ENCODE peak calls at places on chromosomes 5 and 9, in four cellular contexts. One of them, this sample, is unnamed.

GRCh38 chr9:81584099-81584498 is 105.2 kb downstream of the TLE1 start:
- DNase-seq in GM12878: no peak
- DNase-seq in HL-60: no peak
- DNase-seq in K562: no peak
- DNase-seq in this sample: no peak

GRCh38 chr9:87278971-87279731 is 218.5 kb upstream of the DAPK1 start:
- DNase-seq in K562: no peak
- DNase-seq in HL-60: no peak
- DNase-seq in GM12878: no peak
- DNase-seq in this sample: no peak

GRCh38 chr9:125650271-125650737 is 56.7 kb downstream of the MAPKAP1 start:
- DNase-seq in HL-60: peak
- DNase-seq in GM12878: peak
- DNase-seq in K562: no peak
- DNase-seq in this sample: peak

GRCh38 chr5:2475902-2476301 is 275.6 kb downstream of the IRX2 start:
- DNase-seq in HL-60: no peak
- DNase-seq in GM12878: no peak
- DNase-seq in K562: no peak
- DNase-seq in this sample: no peak

GRCh38 chr5:153445875-153446567 is 44.4 kb upstream of the GRIA1 start:
- DNase-seq in GM12878: no peak
- DNase-seq in K562: no peak
- DNase-seq in HL-60: no peak
- DNase-seq in this sample: no peak

GRCh38 chr5:125609011-125609410 is 814.2 kb upstream of the GRAMD2B start:
- DNase-seq in GM12878: no peak
- DNase-seq in HL-60: no peak
- DNase-seq in K562: no peak
- DNase-seq in this sample: no peak

GRCh38 chr5:1292846-1293415 is 1.9 kb downstream of the TERT start:
- DNase-seq in HL-60: no peak
- DNase-seq in GM12878: no peak
- DNase-seq in K562: no peak
- DNase-seq in this sample: no peak

GRCh38 chr5:621341-621761 is 9.2 kb downstream of the CEP72 start:
- DNase-seq in K562: no peak
- DNase-seq in HL-60: no peak
- DNase-seq in GM12878: no peak
- DNase-seq in this sample: no peak

GRCh38 chr9:79060726-79061125 is 511.0 kb upstream of the TLE4 start:
- DNase-seq in K562: no peak
- DNase-seq in GM12878: no peak
- DNase-seq in HL-60: no peak
- DNase-seq in this sample: no peak

GRCh38 chr5:171808951-171809350 is 23.3 kb downstream of the SMIM23 start:
- DNase-seq in GM12878: no peak
- DNase-seq in HL-60: no peak
- DNase-seq in K562: no peak
- DNase-seq in this sample: no peak

GRCh38 chr5:134846641-134846960 is 833 bp downstream of the C5orf24 start:
- DNase-seq in HL-60: no peak
- DNase-seq in GM12878: no peak
- DNase-seq in K562: peak
- DNase-seq in this sample: no peak

GRCh38 chr9:107295995-107296394 is 12.9 kb downstream of the RAD23B start:
- DNase-seq in HL-60: no peak
- DNase-seq in K562: no peak
- DNase-seq in GM12878: no peak
- DNase-seq in this sample: no peak

GRCh38 chr5:135706893-135707292 is 127.6 kb upstream of the SLC25A48 start:
- DNase-seq in HL-60: no peak
- DNase-seq in K562: no peak
- DNase-seq in GM12878: no peak
- DNase-seq in this sample: no peak

GRCh38 chr5:43711496-43711895 is 108.5 kb downstream of the NNT start:
- DNase-seq in GM12878: no peak
- DNase-seq in HL-60: no peak
- DNase-seq in K562: no peak
- DNase-seq in this sample: no peak
- TF ChIP-seq SPI1 in GM12878: no peak
- TF ChIP-seq SPI1 in HL-60: no peak
- TF ChIP-seq SPI1 in K562: no peak
- TF ChIP-seq SPI1 in this sample: no peak

GRCh38 chr5:142215915-142216681 is 107.5 kb downstream of the NDFIP1 start:
- DNase-seq in K562: no peak
- DNase-seq in HL-60: no peak
- DNase-seq in GM12878: no peak
- DNase-seq in this sample: no peak
- TF ChIP-seq POLR2AphosphoS5 in K562: no peak
- TF ChIP-seq POLR2AphosphoS5 in HL-60: no peak
- TF ChIP-seq POLR2AphosphoS5 in GM12878: no peak
- TF ChIP-seq POLR2AphosphoS5 in this sample: no peak

DNA sequence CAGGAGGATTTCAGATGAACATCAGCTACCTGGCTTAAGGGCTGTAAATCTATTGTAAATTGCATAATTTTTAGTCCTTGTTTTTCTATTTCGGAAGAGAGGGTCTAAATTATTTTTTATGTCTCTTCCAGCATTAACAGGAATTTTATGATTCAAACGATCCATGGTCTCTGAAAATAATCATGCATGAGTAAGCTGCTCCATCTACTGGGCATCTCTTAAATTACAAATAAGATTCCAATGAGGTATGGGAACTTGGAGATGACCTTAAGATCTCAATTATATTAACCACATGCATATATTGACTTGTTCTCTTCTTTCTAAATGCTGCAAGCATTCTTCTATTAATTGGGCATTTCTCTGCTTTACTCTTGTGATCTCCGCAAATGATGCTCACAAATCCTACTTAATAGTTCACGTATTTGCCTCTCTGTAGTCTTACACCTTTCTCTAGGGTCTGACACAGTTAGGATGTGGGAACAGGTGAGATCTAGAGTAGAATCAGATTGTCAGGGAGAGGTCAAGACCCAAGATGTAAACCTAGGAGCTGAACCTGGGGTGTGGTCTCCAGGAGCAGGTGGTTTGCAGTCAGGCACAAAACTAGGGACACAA is 86.9 kb downstream of the NUDT12 start:
- DNase-seq in HL-60: no peak
- DNase-seq in K562: peak
- DNase-seq in GM12878: no peak
- DNase-seq in this sample: no peak
- TF ChIP-seq SPI1 in HL-60: no peak
- TF ChIP-seq SPI1 in K562: no peak
- TF ChIP-seq SPI1 in GM12878: no peak
- TF ChIP-seq SPI1 in this sample: no peak

DNA sequence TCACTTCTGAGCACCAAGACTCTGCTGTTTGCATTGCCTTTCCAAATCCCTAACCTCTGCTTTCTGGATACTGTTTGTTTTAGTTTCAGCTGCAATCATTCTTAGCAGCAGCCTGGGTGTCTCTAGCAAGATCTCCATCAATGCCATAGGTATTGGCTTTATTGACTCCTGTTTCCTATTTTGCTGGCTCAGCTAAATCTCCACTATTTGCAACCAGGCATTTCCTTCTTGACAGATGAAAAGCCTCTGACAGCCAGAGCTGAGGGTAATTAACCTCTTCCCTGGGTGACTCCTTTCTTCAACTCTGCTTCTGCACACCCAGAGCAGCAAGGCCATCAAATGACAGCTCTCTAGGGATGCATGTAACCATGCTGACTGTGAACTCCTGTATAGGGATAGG is 293.5 kb downstream of the TRIM32 start:
- DNase-seq in K562: no peak
- DNase-seq in GM12878: no peak
- DNase-seq in HL-60: no peak
- DNase-seq in this sample: no peak
- TF ChIP-seq POLR2AphosphoS5 in K562: no peak
- TF ChIP-seq POLR2AphosphoS5 in GM12878: no peak
- TF ChIP-seq POLR2AphosphoS5 in HL-60: no peak
- TF ChIP-seq POLR2AphosphoS5 in this sample: no peak